ENCODE peak calls at places on chromosome 21, in five cellular contexts. One of them, this sample, is unnamed.

GRCh38 chr21:42392731-42393442 is 3.0 kb downstream of the TMPRSS3 start:
- DNase-seq in cardiac fibroblast: no peak
- DNase-seq in CD8-positive, alpha-beta T cell: no peak
- DNase-seq in hippocampal formation: no peak
- DNase-seq in glutamatergic neuron: no peak
- DNase-seq in this sample: peak; percentile 58

GRCh38 chr21:32329776-32330175 is 31.1 kb downstream of the MRAP start:
- DNase-seq in cardiac fibroblast: peak; percentile 64
- DNase-seq in CD8-positive, alpha-beta T cell: no peak
- DNase-seq in hippocampal formation: no peak
- DNase-seq in glutamatergic neuron: no peak
- DNase-seq in this sample: peak; percentile 73

GRCh38 chr21:33189237-33189636 is 40.5 kb upstream of the IFNAR2 start:
- DNase-seq in cardiac fibroblast: no peak
- DNase-seq in CD8-positive, alpha-beta T cell: no peak
- DNase-seq in hippocampal formation: no peak
- DNase-seq in glutamatergic neuron: no peak
- DNase-seq in this sample: no peak

GRCh38 chr21:43972850-43973633 is 39.1 kb upstream of the TRAPPC10 start:
- DNase-seq in cardiac fibroblast: no peak
- DNase-seq in CD8-positive, alpha-beta T cell: no peak
- DNase-seq in hippocampal formation: no peak
- DNase-seq in glutamatergic neuron: no peak
- DNase-seq in this sample: no peak

GRCh38 chr21:39387461-39388037 is 38.7 kb upstream of the HMGN1 start:
- DNase-seq in cardiac fibroblast: peak; percentile 87
- DNase-seq in CD8-positive, alpha-beta T cell: peak; percentile 89
- DNase-seq in hippocampal formation: peak; percentile 87
- DNase-seq in glutamatergic neuron: peak; percentile 96
- DNase-seq in this sample: peak; percentile 88

GRCh38 chr21:23853796-23854379 is 1753.4 kb downstream of the MRPL39 start:
- DNase-seq in cardiac fibroblast: peak; percentile 44
- DNase-seq in CD8-positive, alpha-beta T cell: no peak
- DNase-seq in hippocampal formation: no peak
- DNase-seq in glutamatergic neuron: no peak
- DNase-seq in this sample: peak; percentile 24

GRCh38 chr21:46180778-46181391 is 3.4 kb downstream of the SPATC1L start:
- DNase-seq in cardiac fibroblast: no peak
- DNase-seq in CD8-positive, alpha-beta T cell: no peak
- DNase-seq in hippocampal formation: no peak
- DNase-seq in glutamatergic neuron: no peak
- DNase-seq in this sample: no peak

GRCh38 chr21:41580758-41581554 is 73.0 kb upstream of the TMPRSS2 start:
- DNase-seq in cardiac fibroblast: no peak
- DNase-seq in CD8-positive, alpha-beta T cell: no peak
- DNase-seq in hippocampal formation: no peak
- DNase-seq in glutamatergic neuron: no peak
- DNase-seq in this sample: no peak

GRCh38 chr21:41207401-41208388 is 39.7 kb downstream of the BACE2 start:
- DNase-seq in cardiac fibroblast: peak; percentile 88
- DNase-seq in CD8-positive, alpha-beta T cell: no peak
- DNase-seq in hippocampal formation: peak; percentile 33
- DNase-seq in glutamatergic neuron: no peak
- DNase-seq in this sample: peak; percentile 80

GRCh38 chr21:42012344-42012743 is 2.2 kb upstream of the ZBTB21 start:
- DNase-seq in cardiac fibroblast: no peak
- DNase-seq in CD8-positive, alpha-beta T cell: no peak
- DNase-seq in hippocampal formation: no peak
- DNase-seq in glutamatergic neuron: no peak
- DNase-seq in this sample: no peak

GRCh38 chr21:8989261-8989882 is 1532.0 kb upstream of the TPTE start:
- DNase-seq in cardiac fibroblast: no peak
- DNase-seq in CD8-positive, alpha-beta T cell: no peak
- DNase-seq in hippocampal formation: no peak
- DNase-seq in glutamatergic neuron: no peak
- DNase-seq in this sample: peak; percentile 17

GRCh38 chr21:17911628-17912027 is 92.5 kb upstream of the C21orf91 start:
- DNase-seq in cardiac fibroblast: peak; percentile 22
- DNase-seq in CD8-positive, alpha-beta T cell: no peak
- DNase-seq in hippocampal formation: no peak
- DNase-seq in glutamatergic neuron: no peak
- DNase-seq in this sample: no peak

GRCh38 chr21:26844258-26845065 is 747 bp downstream of the ADAMTS1 start:
- DNase-seq in cardiac fibroblast: peak; percentile 54
- DNase-seq in CD8-positive, alpha-beta T cell: no peak
- DNase-seq in hippocampal formation: peak; percentile 57
- DNase-seq in glutamatergic neuron: peak; percentile 74
- DNase-seq in this sample: peak; percentile 51

GRCh38 chr21:37758997-37759396 is 157.3 kb downstream of the KCNJ6 start:
- DNase-seq in cardiac fibroblast: peak; percentile 59
- DNase-seq in CD8-positive, alpha-beta T cell: no peak
- DNase-seq in hippocampal formation: no peak
- DNase-seq in glutamatergic neuron: peak; percentile 82
- DNase-seq in this sample: peak; percentile 6

GRCh38 chr21:27390384-27390783 is 423.5 kb upstream of the ADAMTS5 start:
- DNase-seq in cardiac fibroblast: no peak
- DNase-seq in CD8-positive, alpha-beta T cell: no peak
- DNase-seq in hippocampal formation: no peak
- DNase-seq in glutamatergic neuron: no peak
- DNase-seq in this sample: peak; percentile 24

GRCh38 chr21:25002676-25003075 is 604.6 kb downstream of the MRPL39 start:
- DNase-seq in cardiac fibroblast: no peak
- DNase-seq in CD8-positive, alpha-beta T cell: no peak
- DNase-seq in hippocampal formation: no peak
- DNase-seq in glutamatergic neuron: no peak
- DNase-seq in this sample: no peak

GRCh38 chr21:39381009-39381408 is 32.1 kb upstream of the HMGN1 start:
- DNase-seq in cardiac fibroblast: no peak
- DNase-seq in CD8-positive, alpha-beta T cell: no peak
- DNase-seq in hippocampal formation: no peak
- DNase-seq in glutamatergic neuron: no peak
- DNase-seq in this sample: no peak

GRCh38 chr21:34947122-34947534 is 102.0 kb downstream of the RUNX1 start:
- DNase-seq in cardiac fibroblast: no peak
- DNase-seq in CD8-positive, alpha-beta T cell: no peak
- DNase-seq in hippocampal formation: no peak
- DNase-seq in glutamatergic neuron: no peak
- DNase-seq in this sample: no peak

GRCh38 chr21:34906401-34906800 is 142.7 kb downstream of the RUNX1 start:
- DNase-seq in cardiac fibroblast: no peak
- DNase-seq in CD8-positive, alpha-beta T cell: no peak
- DNase-seq in hippocampal formation: no peak
- DNase-seq in glutamatergic neuron: no peak
- DNase-seq in this sample: no peak

GRCh38 chr21:16280731-16281130 is 550.9 kb downstream of the USP25 start:
- DNase-seq in cardiac fibroblast: no peak
- DNase-seq in CD8-positive, alpha-beta T cell: no peak
- DNase-seq in hippocampal formation: no peak
- DNase-seq in glutamatergic neuron: no peak
- DNase-seq in this sample: peak; percentile 62

GRCh38 chr21:35328856-35329455 is 279.9 kb upstream of the RUNX1 start:
- DNase-seq in cardiac fibroblast: no peak
- DNase-seq in CD8-positive, alpha-beta T cell: no peak
- DNase-seq in hippocampal formation: no peak
- DNase-seq in glutamatergic neuron: no peak
- DNase-seq in this sample: no peak

GRCh38 chr21:43923391-43923790 is 58.4 kb downstream of the AGPAT3 start:
- DNase-seq in cardiac fibroblast: peak; percentile 21
- DNase-seq in CD8-positive, alpha-beta T cell: no peak
- DNase-seq in hippocampal formation: peak; percentile 46
- DNase-seq in glutamatergic neuron: no peak
- DNase-seq in this sample: no peak

This sample was measured in endothelial cell of umbilical vein.